ENCODE peak calls at places on chromosome 2, in nine cellular contexts. J is thoracic aorta, P is fibroblast of lung, F is left ventricle myocardium inferior, G is body of pancreas, N is cardiac muscle cell, Z is Peyer's patch, X is stomach, T is spleen. S is an unnamed sample.

GRCh38 chr2:187547353-187547979 is 6.8 kb downstream of the TFPI start:
- DNase-seq in J (peak; percentile 27), P (peak; percentile 97), F (peak; percentile 28), G (peak; percentile 24), N (no peak), Z (no peak), X (no peak), T (no peak), S (peak; percentile 77)

GRCh38 chr2:42040643-42041277 is 7.1 kb upstream of the PKDCC start:
- DNase-seq in J (no peak), P (no peak), F (no peak), G (no peak), N (no peak), Z (no peak), X (no peak), T (no peak), S (no peak)

GRCh38 chr2:58146707-58147106 is 94.4 kb downstream of the FANCL start:
- DNase-seq in J (no peak), P (no peak), F (no peak), G (no peak), N (no peak), Z (no peak), X (no peak), T (no peak), S (no peak)

GRCh38 chr2:40551081-40551480 is 99.2 kb upstream of the SLC8A1 start:
- DNase-seq in J (no peak), P (no peak), F (no peak), G (no peak), N (peak; percentile 36), Z (no peak), X (no peak), T (no peak), S (no peak)

GRCh38 chr2:158931577-158931976 is 36.9 kb upstream of the TANC1 start:
- DNase-seq in J (no peak), P (peak; percentile 85), F (no peak), G (no peak), N (no peak), Z (no peak), X (no peak), T (no peak), S (no peak)

GRCh38 chr2:199985625-199986207 is 30.3 kb downstream of the MAIP1 start:
- DNase-seq in J (no peak), P (peak; percentile 85), F (peak; percentile 44), G (peak; percentile 74), N (peak; percentile 60), Z (peak; percentile 26), X (peak; percentile 69), T (no peak), S (peak; percentile 48)

GRCh38 chr2:119327431-119327830 is 39.2 kb downstream of the C2orf76 start:
- DNase-seq in J (no peak), P (no peak), F (no peak), G (no peak), N (no peak), Z (no peak), X (no peak), T (no peak), S (no peak)

GRCh38 chr2:228762565-228762964 is 508.5 kb downstream of the PID1 start:
- DNase-seq in J (no peak), P (no peak), F (no peak), G (no peak), N (no peak), Z (no peak), X (no peak), T (no peak), S (no peak)

GRCh38 chr2:62539892-62540785 is 34.1 kb upstream of the TMEM17 start:
- DNase-seq in J (no peak), P (no peak), F (no peak), G (peak; percentile 38), N (no peak), Z (no peak), X (no peak), T (no peak), S (no peak)

GRCh38 chr2:105553538-105554196 is 154.8 kb upstream of the FHL2 start:
- DNase-seq in J (no peak), P (peak; percentile 20), F (no peak), G (no peak), N (no peak), Z (no peak), X (peak; percentile 20), T (no peak), S (no peak)

GRCh38 chr2:20209373-20210109 is 15.4 kb downstream of the SDC1 start:
- DNase-seq in J (no peak), P (no peak), F (no peak), G (no peak), N (no peak), Z (no peak), X (no peak), T (no peak), S (no peak)

GRCh38 chr2:118981627-118982026 is 39.6 kb downstream of the MARCO start:
- DNase-seq in J (no peak), P (no peak), F (no peak), G (no peak), N (no peak), Z (no peak), X (no peak), T (no peak), S (no peak)

GRCh38 chr2:228653884-228654283 is 472.4 kb upstream of the SPHKAP start:
- DNase-seq in J (no peak), P (no peak), F (no peak), G (no peak), N (no peak), Z (no peak), X (no peak), T (no peak), S (no peak)

GRCh38 chr2:148338544-148338943 is 306.0 kb upstream of the EPC2 start:
- DNase-seq in J (no peak), P (peak; percentile 57), F (no peak), G (no peak), N (no peak), Z (no peak), X (no peak), T (no peak), S (no peak)

GRCh38 chr2:102154364-102154763 is 11.8 kb downstream of the IL1R1 start:
- DNase-seq in J (no peak), P (no peak), F (no peak), G (no peak), N (no peak), Z (no peak), X (no peak), T (no peak), S (no peak)
- H3K4me1 ChIP-seq in J (peaks cover 8% of the 10 kb centered on the region), P (peaks cover 4% of the 10 kb centered on the region), F (peaks cover 31% of the 10 kb centered on the region), G (peaks cover 66% of the 10 kb centered on the region), N (no peaks in the 10 kb centered on the region), Z (no peaks in the 10 kb centered on the region), X (peaks cover 49% of the 10 kb centered on the region), T (no peaks in the 10 kb centered on the region), S (no peaks in the 10 kb centered on the region)

GRCh38 chr2:63631501-63631900 is 42.7 kb downstream of the MDH1 start:
- DNase-seq in J (no peak), P (no peak), F (no peak), G (no peak), N (no peak), Z (no peak), X (no peak), T (no peak), S (no peak)
- H3K27ac ChIP-seq in J (no peak overlapping the region), P (no peak overlapping the region), F (no peak overlapping the region), G (no peak overlapping the region), N (no peak overlapping the region), Z (no peak overlapping the region), X (no peak overlapping the region), T (no peak overlapping the region), S (no peak overlapping the region)

DNA sequence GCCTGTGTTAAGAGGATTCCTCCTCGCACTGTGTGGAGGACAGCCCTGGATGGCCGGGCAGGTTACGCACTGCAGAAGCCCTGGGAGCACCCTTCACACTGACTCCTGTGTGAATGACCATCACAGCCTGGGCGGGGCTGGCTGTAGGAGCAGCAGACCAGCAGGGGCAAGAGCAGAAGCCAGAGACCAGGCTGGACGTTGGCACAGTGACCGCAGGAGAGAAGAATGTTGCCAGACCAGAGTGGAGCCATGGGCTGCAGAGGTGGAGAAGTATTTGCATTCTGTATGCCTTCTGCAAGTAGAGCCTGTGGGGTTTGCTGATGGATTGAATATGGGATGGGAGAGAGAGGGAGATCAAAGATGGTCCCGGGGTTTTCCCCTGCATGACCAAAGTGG is 23.1 kb downstream of the LRRFIP1 start:
- DNase-seq in J (no peak), P (no peak), F (no peak), G (peak; percentile 68), N (no peak), Z (no peak), X (peak; percentile 81), T (no peak), S (no peak)
- H3K9me3 ChIP-seq in J (no peaks in the 10 kb centered on the region), P (no peaks in the 10 kb centered on the region), F (peaks cover 8% of the 10 kb centered on the region), G (no peaks in the 10 kb centered on the region), N (no peaks in the 10 kb centered on the region), Z (no peaks in the 10 kb centered on the region), X (no peaks in the 10 kb centered on the region), T (peaks cover 12% of the 10 kb centered on the region), S (no peaks in the 10 kb centered on the region)

GRCh38 chr2:120936476-120937334 is 201.0 kb downstream of the GLI2 start:
- DNase-seq in J (no peak), P (no peak), F (no peak), G (no peak), N (peak; percentile 56), Z (no peak), X (no peak), T (no peak), S (no peak)
- H3K4me1 ChIP-seq in J (peaks cover 93% of the 10 kb centered on the region), P (peaks cover 55% of the 10 kb centered on the region), F (peaks cover 32% of the 10 kb centered on the region), G (peaks cover 17% of the 10 kb centered on the region), N (peaks cover 68% of the 10 kb centered on the region), Z (peaks cover 4% of the 10 kb centered on the region), X (peaks cover 51% of the 10 kb centered on the region), T (no peaks in the 10 kb centered on the region), S (peaks cover 72% of the 10 kb centered on the region)

DNA sequence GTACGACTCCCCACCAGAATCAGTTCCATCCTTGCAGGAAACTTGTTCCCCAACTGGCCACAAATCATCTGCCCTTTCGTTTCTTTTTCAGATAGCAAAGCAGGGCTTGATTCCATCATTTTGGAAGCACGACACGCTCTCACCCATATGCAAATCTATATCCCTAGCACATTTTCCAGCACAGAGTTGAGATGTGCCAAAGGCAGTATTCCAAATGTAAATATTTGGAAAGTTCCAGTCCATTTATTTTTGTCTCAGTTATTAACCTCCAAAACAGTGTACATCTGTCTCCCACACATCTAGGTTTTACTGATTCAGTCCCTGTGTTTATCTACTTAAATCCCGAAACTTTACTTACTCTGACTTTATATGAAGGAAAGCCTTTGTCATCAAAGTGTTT is 128.8 kb upstream of the BCL2L11 start:
- DNase-seq in J (no peak), P (peak; percentile 39), F (no peak), G (no peak), N (no peak), Z (no peak), X (no peak), T (no peak), S (no peak)
- H3K27ac ChIP-seq in J (no peak overlapping the region), P (no peak overlapping the region), F (no peak overlapping the region), G (no peak overlapping the region), N (no peak overlapping the region), Z (no peak overlapping the region), X (no peak overlapping the region), T (no peak overlapping the region), S (no peak overlapping the region)

S was measured in tibial artery.